ENCODE peak calls at places on chromosomes 11 and 22, in four cellular contexts. One of them, this sample, is unnamed.
A peak's percentile ranks its signal among the peaks of the same experiment; 100 is the strongest.

GRCh38 chr11:113862430-113862829 is 12.9 kb downstream of the USP28 start:
- DNase-seq in IMR-90: peak; percentile 71
- DNase-seq in vagina: no peak
- DNase-seq in HCT116: no peak
- DNase-seq in this sample: no peak

GRCh38 chr11:87020336-87020735 is 17.4 kb upstream of the TMEM135 start:
- DNase-seq in IMR-90: no peak
- DNase-seq in vagina: no peak
- DNase-seq in HCT116: no peak
- DNase-seq in this sample: no peak

GRCh38 chr11:111582163-111582562 is 20.1 kb upstream of the SIK2 start:
- DNase-seq in IMR-90: no peak
- DNase-seq in vagina: no peak
- DNase-seq in HCT116: no peak
- DNase-seq in this sample: no peak

GRCh38 chr11:33368931-33369330 is 111.8 kb downstream of the HIPK3 start:
- DNase-seq in IMR-90: no peak
- DNase-seq in vagina: no peak
- DNase-seq in HCT116: no peak
- DNase-seq in this sample: no peak

GRCh38 chr11:1502168-1502955 is 15.8 kb upstream of the MOB2 start:
- DNase-seq in IMR-90: no peak
- DNase-seq in vagina: no peak
- DNase-seq in HCT116: no peak
- DNase-seq in this sample: no peak

GRCh38 chr22:39699631-39700348 is 129.2 kb downstream of the CACNA1I start:
- DNase-seq in IMR-90: no peak
- DNase-seq in vagina: no peak
- DNase-seq in HCT116: no peak
- DNase-seq in this sample: no peak

GRCh38 chr11:130980463-130980862 is 64.2 kb upstream of the SNX19 start:
- DNase-seq in IMR-90: no peak
- DNase-seq in vagina: no peak
- DNase-seq in HCT116: no peak
- DNase-seq in this sample: no peak

GRCh38 chr22:37121887-37122591 is 12.5 kb upstream of the TMPRSS6 start:
- DNase-seq in IMR-90: peak; percentile 37
- DNase-seq in vagina: no peak
- DNase-seq in HCT116: no peak
- DNase-seq in this sample: no peak

GRCh38 chr11:76783294-76783900 is at the start of gene TSKU:
- DNase-seq in IMR-90: no peak
- DNase-seq in vagina: no peak
- DNase-seq in HCT116: no peak
- DNase-seq in this sample: peak; percentile 78

GRCh38 chr11:126465573-126466287 is 110.2 kb downstream of the ST3GAL4 start:
- DNase-seq in IMR-90: no peak
- DNase-seq in vagina: no peak
- DNase-seq in HCT116: no peak
- DNase-seq in this sample: no peak

GRCh38 chr11:80515097-80515496 is 1074.3 kb upstream of the TENM4 start:
- DNase-seq in IMR-90: no peak
- DNase-seq in vagina: no peak
- DNase-seq in HCT116: no peak
- DNase-seq in this sample: no peak

GRCh38 chr11:68673291-68673930 is 10.9 kb upstream of the GAL start:
- DNase-seq in IMR-90: no peak
- DNase-seq in vagina: no peak
- DNase-seq in HCT116: no peak
- DNase-seq in this sample: no peak

GRCh38 chr11:124662111-124662510 is 11.4 kb downstream of the SIAE start:
- DNase-seq in IMR-90: no peak
- DNase-seq in vagina: no peak
- DNase-seq in HCT116: no peak
- DNase-seq in this sample: no peak

GRCh38 chr11:46049325-46049860 is 71.9 kb downstream of the PHF21A start:
- DNase-seq in IMR-90: no peak
- DNase-seq in vagina: no peak
- DNase-seq in HCT116: no peak
- DNase-seq in this sample: no peak

GRCh38 chr11:33064033-33064825 is 24.9 kb downstream of the TCP11L1 start:
- DNase-seq in IMR-90: no peak
- DNase-seq in vagina: peak; percentile 60
- DNase-seq in HCT116: no peak
- DNase-seq in this sample: no peak

GRCh38 chr22:27312567-27313507 is 488.7 kb downstream of the MN1 start:
- DNase-seq in IMR-90: no peak
- DNase-seq in vagina: no peak
- DNase-seq in HCT116: no peak
- DNase-seq in this sample: peak; percentile 28

GRCh38 chr22:37428649-37429586 is 1.6 kb upstream of the ELFN2 start:
- DNase-seq in IMR-90: peak; percentile 43
- DNase-seq in vagina: no peak
- DNase-seq in HCT116: peak; percentile 37
- DNase-seq in this sample: peak; percentile 60

GRCh38 chr22:45318168-45318557 is 8.4 kb downstream of the FAM118A start:
- DNase-seq in IMR-90: peak; percentile 97
- DNase-seq in vagina: no peak
- DNase-seq in HCT116: no peak
- DNase-seq in this sample: peak; percentile 78

GRCh38 chr11:47464479-47464878 is 15.5 kb upstream of the RAPSN start:
- DNase-seq in IMR-90: peak; percentile 42
- DNase-seq in vagina: no peak
- DNase-seq in HCT116: no peak
- DNase-seq in this sample: no peak

GRCh38 chr11:44780940-44781631 is 54.3 kb downstream of the TSPAN18 start:
- DNase-seq in IMR-90: peak; percentile 50
- DNase-seq in vagina: no peak
- DNase-seq in HCT116: no peak
- DNase-seq in this sample: peak; percentile 98

DNA sequence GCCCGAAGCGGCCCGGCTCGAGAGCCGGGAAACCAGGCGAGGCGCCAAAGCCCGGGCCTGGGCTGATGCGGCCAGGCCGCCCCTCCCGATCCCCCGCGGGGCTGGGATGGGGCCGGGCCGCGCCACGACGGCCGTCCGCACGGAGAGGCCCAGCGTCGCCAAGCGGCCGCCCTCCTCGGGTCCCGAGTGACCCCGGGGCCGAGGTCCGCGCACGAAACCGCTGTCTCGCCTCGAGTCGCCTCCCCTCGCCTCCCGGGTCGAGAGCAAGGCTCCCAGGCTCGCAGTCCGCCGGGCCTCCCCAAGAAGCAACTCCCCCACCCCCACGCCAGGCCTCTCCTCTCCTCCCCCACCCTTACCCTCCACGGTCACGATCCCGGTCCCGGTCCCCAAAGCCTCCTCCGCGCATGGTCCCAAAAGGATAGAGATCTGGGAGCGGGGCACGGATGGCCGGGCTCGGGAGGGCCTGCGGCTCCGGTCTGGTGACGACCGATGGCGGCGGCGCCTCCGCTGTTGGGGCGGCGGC is 455 bp downstream of the DDX17 start:
- DNase-seq in IMR-90: peak; percentile 46
- DNase-seq in vagina: no peak
- DNase-seq in HCT116: no peak
- DNase-seq in this sample: peak; percentile 85
- TF ChIP-seq POLR2A in IMR-90: no peak
- TF ChIP-seq POLR2A in vagina: no peak
- TF ChIP-seq POLR2A in HCT116: no peak
- TF ChIP-seq POLR2A in this sample: no peak

GRCh38 chr22:30828187-30829155 is 133.8 kb downstream of the OSBP2 start:
- DNase-seq in IMR-90: no peak
- DNase-seq in vagina: no peak
- DNase-seq in HCT116: no peak
- DNase-seq in this sample: no peak

GRCh38 chr22:30827646-30828045 is 133.0 kb downstream of the OSBP2 start:
- DNase-seq in IMR-90: no peak
- DNase-seq in vagina: no peak
- DNase-seq in HCT116: no peak
- DNase-seq in this sample: no peak

GRCh38 chr22:30830907-30831306 is 136.2 kb downstream of the OSBP2 start:
- DNase-seq in IMR-90: peak; percentile 97
- DNase-seq in vagina: no peak
- DNase-seq in HCT116: peak; percentile 81
- DNase-seq in this sample: no peak

GRCh38 chr22:30832407-30832987 is 136.1 kb downstream of the MORC2 start:
- DNase-seq in IMR-90: no peak
- DNase-seq in vagina: no peak
- DNase-seq in HCT116: no peak
- DNase-seq in this sample: no peak

GRCh38 chr22:30829901-30830550 is 135.4 kb downstream of the OSBP2 start:
- DNase-seq in IMR-90: peak; percentile 97
- DNase-seq in vagina: no peak
- DNase-seq in HCT116: peak; percentile 90
- DNase-seq in this sample: no peak
- TF ChIP-seq POLR2A in IMR-90: peak; percentile 50
- TF ChIP-seq POLR2A in vagina: no peak
- TF ChIP-seq POLR2A in HCT116: no peak
- TF ChIP-seq POLR2A in this sample: no peak

DNA sequence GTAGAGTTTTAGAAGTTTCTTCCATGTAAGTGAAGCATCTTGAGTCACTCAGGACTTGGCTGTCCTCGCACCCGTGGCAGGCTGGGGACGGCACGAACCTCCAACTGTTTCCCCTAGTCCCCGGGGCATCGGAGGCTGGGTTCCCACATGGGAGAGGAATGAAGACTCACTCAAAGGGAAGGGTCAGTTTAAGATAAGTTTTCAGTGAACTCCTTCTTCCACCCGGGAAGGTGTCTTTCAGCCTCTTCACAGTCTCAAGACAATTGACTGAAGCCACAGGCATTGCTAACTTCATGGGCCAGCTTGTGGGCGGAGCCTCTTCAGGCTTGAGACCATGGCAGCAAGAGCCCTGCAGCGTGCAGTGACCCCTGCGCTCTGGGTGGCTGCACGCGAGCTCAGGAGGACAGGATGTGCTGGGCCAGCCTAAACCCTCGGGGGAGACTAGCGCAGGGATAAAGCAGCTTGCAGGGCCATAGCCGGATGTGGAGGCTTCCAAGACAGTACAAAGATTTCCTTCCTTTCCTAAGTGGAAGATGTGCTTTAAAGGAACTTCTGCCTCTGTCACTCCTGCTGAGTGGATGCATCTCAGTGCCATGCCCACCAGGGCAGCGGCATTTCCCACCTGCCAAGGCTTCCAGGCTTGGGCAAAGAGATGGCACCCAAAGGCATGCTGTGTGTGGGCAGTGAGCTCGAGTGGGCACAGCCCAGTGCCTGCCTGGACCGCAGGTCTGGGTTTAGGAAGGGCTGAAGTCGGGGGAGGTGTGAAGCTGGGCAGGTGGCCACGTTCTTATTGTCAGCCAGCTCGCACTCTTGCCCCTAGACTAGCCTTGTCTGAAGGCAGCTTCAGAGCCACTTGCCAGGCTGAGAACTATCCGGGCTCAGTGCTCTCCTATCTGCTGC is 32.9 kb downstream of the PPIL2 start:
- DNase-seq in IMR-90: no peak
- DNase-seq in vagina: no peak
- DNase-seq in HCT116: no peak
- DNase-seq in this sample: no peak
- TF ChIP-seq POLR2A in IMR-90: no peak
- TF ChIP-seq POLR2A in vagina: no peak
- TF ChIP-seq POLR2A in HCT116: no peak
- TF ChIP-seq POLR2A in this sample: no peak

DNA sequence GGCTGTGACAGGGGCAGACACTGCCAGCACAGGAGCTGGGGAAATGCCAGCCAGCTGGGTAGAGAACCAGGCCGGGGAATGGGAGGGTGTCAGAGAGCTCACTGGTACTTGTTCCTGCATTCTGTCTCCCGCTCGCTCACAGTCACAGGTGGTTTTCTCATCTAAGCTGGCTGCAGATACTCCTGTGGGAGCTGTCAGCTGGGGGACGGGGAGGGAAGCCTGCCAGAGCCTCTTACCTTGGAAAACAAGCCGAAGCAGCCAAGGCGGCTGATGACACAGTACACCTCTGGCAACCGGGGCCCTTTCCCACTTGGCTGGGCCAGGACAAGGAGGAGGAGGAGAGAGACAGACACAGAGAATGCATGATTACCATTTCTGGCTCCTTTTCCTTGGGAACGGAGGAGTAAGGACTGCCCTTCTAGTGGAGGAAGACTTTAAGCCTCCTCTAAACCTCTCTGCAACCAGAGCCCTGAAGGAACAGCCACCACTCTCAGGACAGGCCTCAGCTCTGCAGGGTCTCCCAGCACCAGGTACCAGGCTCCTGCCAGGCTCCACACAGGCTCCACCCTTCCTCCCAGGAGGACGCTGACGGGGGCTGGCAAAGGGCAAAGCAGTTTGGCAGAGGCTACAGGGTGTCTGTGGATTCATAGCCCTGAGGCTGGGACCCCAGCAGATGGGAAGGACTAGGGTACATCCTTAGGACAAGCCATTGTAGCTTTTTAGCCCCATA is 25.1 kb downstream of the RPL27A start:
- DNase-seq in IMR-90: no peak
- DNase-seq in vagina: no peak
- DNase-seq in HCT116: no peak
- DNase-seq in this sample: no peak
- TF ChIP-seq POLR2A in IMR-90: no peak
- TF ChIP-seq POLR2A in vagina: no peak
- TF ChIP-seq POLR2A in HCT116: no peak
- TF ChIP-seq POLR2A in this sample: no peak